ENCODE peak calls at places on chromosome 10, in eight cellular contexts. T, L, F, D, U, V, G and Y are unnamed samples.
A peak's percentile ranks its signal among the peaks of the same experiment; 100 is the strongest.

GRCh38 chr10:122050316-122050715 is 61.4 kb downstream of the TACC2 start:
- DNase-seq in V (no peak), U (no peak), G (no peak), F (no peak), T (no peak), L (no peak), D (no peak), Y (no peak)

GRCh38 chr10:47372726-47373125 is 11.4 kb downstream of the ZNF488 start:
- DNase-seq in L (no peak), G (no peak), D (no peak), T (no peak), V (no peak), F (no peak), U (peak; percentile 10), Y (no peak)

GRCh38 chr10:117635851-117636250 is 93.3 kb downstream of the EMX2 start:
- DNase-seq in U (no peak), V (no peak), L (no peak), T (no peak), D (no peak), G (no peak), F (no peak), Y (no peak)

GRCh38 chr10:103244663-103245271 is 920 bp upstream of the RPEL1 start:
- DNase-seq in V (peak; percentile 32), F (no peak), D (peak; percentile 92), U (peak; percentile 80), G (peak; percentile 82), T (peak; percentile 71), L (peak; percentile 81), Y (peak; percentile 56)

GRCh38 chr10:48577158-48577557 is 27.7 kb downstream of the ARHGAP22 start:
- DNase-seq in V (no peak), F (no peak), U (no peak), L (no peak), D (no peak), T (no peak), G (no peak), Y (no peak)

GRCh38 chr10:127889605-127890195 is 3.0 kb downstream of the CLRN3 start:
- DNase-seq in F (no peak), U (no peak), G (no peak), V (no peak), L (no peak), T (peak; percentile 70), D (no peak), Y (no peak)

GRCh38 chr10:83881647-83882046 is 257.7 kb upstream of the GHITM start:
- DNase-seq in U (no peak), L (no peak), G (no peak), F (no peak), T (no peak), D (no peak), V (no peak), Y (peak; percentile 91)

GRCh38 chr10:119754936-119755335 is 29.1 kb downstream of the INPP5F start:
- DNase-seq in D (no peak), V (no peak), U (no peak), L (no peak), F (no peak), G (no peak), T (no peak), Y (no peak)

GRCh38 chr10:104259999-104260774 is 5.5 kb downstream of the GSTO1 start:
- DNase-seq in V (no peak), F (no peak), D (no peak), G (no peak), T (peak; percentile 60), U (no peak), L (no peak), Y (no peak)

GRCh38 chr10:58266003-58266825 is 1.5 kb downstream of the IPMK start:
- DNase-seq in F (no peak), V (no peak), U (peak; percentile 11), G (no peak), T (peak; percentile 57), L (peak; percentile 61), D (no peak), Y (no peak)

GRCh38 chr10:129891806-129892205 is 72.3 kb downstream of the EBF3 start:
- DNase-seq in G (no peak), V (no peak), L (no peak), D (no peak), F (no peak), T (no peak), U (no peak), Y (no peak)

GRCh38 chr10:34813626-34814227 is 1.4 kb downstream of the PARD3 start:
- DNase-seq in D (no peak), U (no peak), F (no peak), G (no peak), L (no peak), T (peak; percentile 45), V (no peak), Y (no peak)

GRCh38 chr10:17009228-17009700 is 120.3 kb downstream of the CUBN start:
- DNase-seq in V (no peak), G (no peak), T (no peak), U (no peak), L (no peak), F (no peak), D (no peak), Y (no peak)

GRCh38 chr10:68406111-68406814 is 814 bp downstream of the RUFY2 start:
- DNase-seq in G (no peak), F (peak; percentile 3), D (peak; percentile 21), U (peak; percentile 84), T (peak; percentile 73), L (peak; percentile 69), V (no peak), Y (no peak)

GRCh38 chr10:92848037-92848440 is 281 bp upstream of the EXOC6 start:
- DNase-seq in T (no peak), G (no peak), D (no peak), V (no peak), U (no peak), F (no peak), L (no peak), Y (no peak)

GRCh38 chr10:132360766-132361447 is 28.9 kb downstream of the LRRC27 start:
- DNase-seq in D (no peak), V (no peak), F (no peak), U (peak; percentile 80), T (no peak), L (no peak), G (no peak), Y (no peak)

GRCh38 chr10:118818621-118819221 is 64.0 kb upstream of the CACUL1 start:
- DNase-seq in G (no peak), T (no peak), V (no peak), D (no peak), F (no peak), U (peak; percentile 85), L (no peak), Y (no peak)

GRCh38 chr10:110077436-110078120 is 69.8 kb downstream of the ADD3 start:
- DNase-seq in F (no peak), U (no peak), G (no peak), T (no peak), L (no peak), D (no peak), V (no peak), Y (no peak)

GRCh38 chr10:118455181-118455695 is 113.1 kb upstream of the FAM204A start:
- DNase-seq in G (no peak), L (no peak), U (no peak), T (no peak), V (no peak), F (no peak), D (no peak), Y (no peak)

GRCh38 chr10:3790272-3790671 is 5.3 kb upstream of the KLF6 start:
- DNase-seq in T (no peak), G (no peak), F (no peak), D (no peak), V (no peak), L (peak; percentile 35), U (no peak), Y (no peak)

GRCh38 chr10:71713135-71714040 is 6.2 kb downstream of the C10orf105 start:
- DNase-seq in U (no peak), G (no peak), D (peak; percentile 78), L (peak; percentile 29), F (peak; percentile 4), T (peak; percentile 34), V (peak; percentile 74), Y (no peak)

DNA sequence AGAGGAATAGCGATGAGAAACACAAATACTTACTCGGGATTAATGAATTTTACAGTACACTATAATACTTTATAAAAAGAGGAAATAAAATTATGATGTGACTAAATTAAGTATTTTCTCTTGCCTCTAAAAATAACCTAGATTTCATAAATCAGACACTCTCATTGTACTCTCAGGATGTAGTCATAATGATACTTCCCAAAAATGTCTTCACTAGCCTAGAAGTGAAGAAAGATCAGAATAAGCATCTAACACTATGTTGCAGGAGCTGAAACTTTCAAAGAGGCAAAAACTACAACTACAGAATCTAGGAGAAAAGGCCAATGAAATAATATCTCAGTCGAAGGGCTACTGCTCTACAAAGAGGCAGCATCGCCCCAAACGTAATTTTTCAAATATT is 49.4 kb downstream of the DNAJC1 start:
- DNase-seq in T (no peak), D (no peak), V (no peak), G (no peak), U (no peak), L (peak; percentile 32), F (no peak), Y (no peak)
- H3K4me3 ChIP-seq in T (no peak overlapping the region), D (no peak overlapping the region), V (no peak overlapping the region), G (no peak overlapping the region), U (no peak overlapping the region), L (no peak overlapping the region), F (no peak overlapping the region), Y (no peak overlapping the region)

GRCh38 chr10:97500297-97500575 is 1.5 kb downstream of the UBTD1 start:
- DNase-seq in T (no peak), G (no peak), U (no peak), L (no peak), V (no peak), F (no peak), D (no peak), Y (no peak)
- H3K4me3 ChIP-seq in T (peak overlapping the region; percentile 98), G (peak overlapping the region; percentile 81), U (peak overlapping the region; percentile 93), L (no peak overlapping the region), V (peak overlapping the region; percentile 83), F (peak overlapping the region; percentile 99), D (peak overlapping the region; percentile 87), Y (no peak overlapping the region)

GRCh38 chr10:70053896-70054641 is 1.4 kb downstream of the MACROH2A2 start:
- DNase-seq in U (peak; percentile 81), G (peak; percentile 15), D (no peak), F (no peak), L (no peak), T (no peak), V (no peak), Y (no peak)

GRCh38 chr10:70053212-70053895 is 708 bp downstream of the MACROH2A2 start:
- DNase-seq in L (no peak), T (no peak), V (no peak), G (no peak), U (peak; percentile 80), D (no peak), F (no peak), Y (no peak)

GRCh38 chr10:70052462-70053211 is at the start of gene MACROH2A2:
- DNase-seq in T (peak; percentile 66), L (no peak), D (peak; percentile 20), U (peak; percentile 89), V (no peak), F (no peak), G (peak; percentile 47), Y (no peak)

GRCh38 chr10:70054902-70055301 is 2.3 kb downstream of the MACROH2A2 start:
- DNase-seq in G (no peak), T (no peak), D (no peak), L (no peak), F (no peak), V (no peak), U (no peak), Y (no peak)

GRCh38 chr10:70051878-70052277 is 768 bp upstream of the MACROH2A2 start:
- DNase-seq in T (no peak), U (no peak), G (no peak), V (no peak), F (no peak), D (no peak), L (no peak), Y (no peak)
- H3K4me3 ChIP-seq in T (peak overlapping the region; percentile 74), U (peak overlapping the region; percentile 91), G (peak overlapping the region; percentile 87), V (peak overlapping the region; percentile 84), F (peak overlapping the region; percentile 68), D (no peak overlapping the region), L (no peak overlapping the region), Y (peak overlapping the region; percentile 87)

GRCh38 chr10:115761166-115761565 is 511.8 kb downstream of the GFRA1 start:
- DNase-seq in D (no peak), V (no peak), L (no peak), G (no peak), F (no peak), T (no peak), U (no peak), Y (no peak)
- H3K4me3 ChIP-seq in D (no peak overlapping the region), V (no peak overlapping the region), L (no peak overlapping the region), G (no peak overlapping the region), F (no peak overlapping the region), T (no peak overlapping the region), U (no peak overlapping the region), Y (no peak overlapping the region)